ENCODE peak calls at places on chromosome 13, in nine cellular contexts. Y, G, E, C, R, A, L, H and O are unnamed samples.

GRCh38 chr13:27667946-27668345 is 46.3 kb downstream of the POLR1D start:
- DNase-seq in Y (no peak), G (no peak), E (no peak), C (no peak), R (no peak), A (no peak), L (no peak), H (no peak), O (no peak)

GRCh38 chr13:98549006-98549727 is 27.7 kb downstream of the STK24 start:
- DNase-seq in Y (no peak), G (no peak), E (no peak), C (no peak), R (no peak), A (no peak), L (no peak), H (no peak), O (no peak)

GRCh38 chr13:28529836-28530235 is 34.9 kb upstream of the FLT1 start:
- DNase-seq in Y (no peak), G (no peak), E (no peak), C (no peak), R (no peak), A (no peak), L (no peak), H (no peak), O (no peak)

GRCh38 chr13:113062691-113063090 is 42.9 kb upstream of the F7 start:
- DNase-seq in Y (no peak), G (no peak), E (no peak), C (no peak), R (peak), A (no peak), L (no peak), H (no peak), O (no peak)

GRCh38 chr13:95677564-95678386 is 836 bp downstream of the DNAJC3 start:
- DNase-seq in Y (no peak), G (no peak), E (no peak), C (no peak), R (no peak), A (peak), L (no peak), H (no peak), O (no peak)

GRCh38 chr13:66558511-66558910 is 671.6 kb downstream of the PCDH9 start:
- DNase-seq in Y (no peak), G (no peak), E (no peak), C (no peak), R (no peak), A (no peak), L (no peak), H (no peak), O (no peak)

GRCh38 chr13:106568225-106569003 is 477 bp upstream of the ARGLU1 start:
- DNase-seq in Y (peak), G (no peak), E (no peak), C (no peak), R (no peak), A (no peak), L (no peak), H (no peak), O (peak)

GRCh38 chr13:111327701-111328100 is 7.3 kb downstream of the TEX29 start:
- DNase-seq in Y (no peak), G (no peak), E (no peak), C (no peak), R (no peak), A (no peak), L (no peak), H (no peak), O (no peak)

GRCh38 chr13:45691251-45691650 is 10.9 kb upstream of the CBY2 start:
- DNase-seq in Y (no peak), G (no peak), E (no peak), C (no peak), R (no peak), A (no peak), L (no peak), H (no peak), O (no peak)